ENCODE peak calls at places on chromosomes 12 and 14, in eight cellular contexts. One of them, this sample, is unnamed.

GRCh38 chr12:77830502-77830901 is at the start of gene NAV3:
- DNase-seq in adrenal gland: no peak
- DNase-seq in transverse colon: no peak
- DNase-seq in H4: no peak
- DNase-seq in GM12865: no peak
- DNase-seq in EH: no peak
- DNase-seq in retina: no peak
- DNase-seq in stimulated activated effector memory CD8-positive, alpha-beta T cell treated with anti-CD3 and anti-CD28 coated beads, Interleukin-12 subunit alpha, Interleukin-12 subunit beta, amount 100 ng/mL, for 72 hours: no peak
- DNase-seq in this sample: peak; percentile 15

GRCh38 chr12:53613821-53614220 is 12.4 kb downstream of the ATF7 start:
- DNase-seq in adrenal gland: no peak
- DNase-seq in transverse colon: no peak
- DNase-seq in H4: no peak
- DNase-seq in GM12865: no peak
- DNase-seq in EH: peak; percentile 19
- DNase-seq in retina: no peak
- DNase-seq in stimulated activated effector memory CD8-positive, alpha-beta T cell treated with anti-CD3 and anti-CD28 coated beads, Interleukin-12 subunit alpha, Interleukin-12 subunit beta, amount 100 ng/mL, for 72 hours: no peak
- DNase-seq in this sample: peak; percentile 70

GRCh38 chr12:89349814-89350213 is 2.5 kb downstream of the DUSP6 start:
- DNase-seq in adrenal gland: peak; percentile 44
- DNase-seq in transverse colon: peak; percentile 36
- DNase-seq in H4: peak; percentile 16
- DNase-seq in GM12865: no peak
- DNase-seq in EH: peak; percentile 79
- DNase-seq in retina: peak; percentile 51
- DNase-seq in stimulated activated effector memory CD8-positive, alpha-beta T cell treated with anti-CD3 and anti-CD28 coated beads, Interleukin-12 subunit alpha, Interleukin-12 subunit beta, amount 100 ng/mL, for 72 hours: no peak
- DNase-seq in this sample: peak; percentile 74

GRCh38 chr12:12954361-12954760 is 2.4 kb upstream of the GPRC5D start:
- DNase-seq in adrenal gland: no peak
- DNase-seq in transverse colon: no peak
- DNase-seq in H4: no peak
- DNase-seq in GM12865: no peak
- DNase-seq in EH: peak; percentile 36
- DNase-seq in retina: no peak
- DNase-seq in stimulated activated effector memory CD8-positive, alpha-beta T cell treated with anti-CD3 and anti-CD28 coated beads, Interleukin-12 subunit alpha, Interleukin-12 subunit beta, amount 100 ng/mL, for 72 hours: no peak
- DNase-seq in this sample: peak; percentile 46

GRCh38 chr14:104806625-104807465 is 5.9 kb downstream of the ZBTB42 start:
- DNase-seq in adrenal gland: no peak
- DNase-seq in transverse colon: no peak
- DNase-seq in H4: no peak
- DNase-seq in GM12865: no peak
- DNase-seq in EH: no peak
- DNase-seq in retina: no peak
- DNase-seq in stimulated activated effector memory CD8-positive, alpha-beta T cell treated with anti-CD3 and anti-CD28 coated beads, Interleukin-12 subunit alpha, Interleukin-12 subunit beta, amount 100 ng/mL, for 72 hours: no peak
- DNase-seq in this sample: no peak

GRCh38 chr14:23123419-23123818 is 4.4 kb upstream of the CEBPE start:
- DNase-seq in adrenal gland: peak; percentile 91
- DNase-seq in transverse colon: peak; percentile 90
- DNase-seq in H4: peak; percentile 55
- DNase-seq in GM12865: no peak
- DNase-seq in EH: peak; percentile 21
- DNase-seq in retina: no peak
- DNase-seq in stimulated activated effector memory CD8-positive, alpha-beta T cell treated with anti-CD3 and anti-CD28 coated beads, Interleukin-12 subunit alpha, Interleukin-12 subunit beta, amount 100 ng/mL, for 72 hours: no peak
- DNase-seq in this sample: no peak

GRCh38 chr12:65602579-65603295 is 221.5 kb upstream of the HMGA2 start:
- DNase-seq in adrenal gland: peak; percentile 78
- DNase-seq in transverse colon: peak; percentile 80
- DNase-seq in H4: peak; percentile 92
- DNase-seq in GM12865: peak; percentile 68
- DNase-seq in EH: peak; percentile 94
- DNase-seq in retina: peak; percentile 54
- DNase-seq in stimulated activated effector memory CD8-positive, alpha-beta T cell treated with anti-CD3 and anti-CD28 coated beads, Interleukin-12 subunit alpha, Interleukin-12 subunit beta, amount 100 ng/mL, for 72 hours: peak; percentile 49
- DNase-seq in this sample: peak; percentile 97

GRCh38 chr12:50952510-50952909 is at the start of gene HIGD1C:
- DNase-seq in adrenal gland: no peak
- DNase-seq in transverse colon: no peak
- DNase-seq in H4: no peak
- DNase-seq in GM12865: no peak
- DNase-seq in EH: no peak
- DNase-seq in retina: no peak
- DNase-seq in stimulated activated effector memory CD8-positive, alpha-beta T cell treated with anti-CD3 and anti-CD28 coated beads, Interleukin-12 subunit alpha, Interleukin-12 subunit beta, amount 100 ng/mL, for 72 hours: no peak
- DNase-seq in this sample: no peak

GRCh38 chr12:79659961-79660431 is 30.8 kb downstream of the PAWR start:
- DNase-seq in adrenal gland: no peak
- DNase-seq in transverse colon: no peak
- DNase-seq in H4: no peak
- DNase-seq in GM12865: no peak
- DNase-seq in EH: peak; percentile 54
- DNase-seq in retina: no peak
- DNase-seq in stimulated activated effector memory CD8-positive, alpha-beta T cell treated with anti-CD3 and anti-CD28 coated beads, Interleukin-12 subunit alpha, Interleukin-12 subunit beta, amount 100 ng/mL, for 72 hours: no peak
- DNase-seq in this sample: peak; percentile 20

GRCh38 chr14:100192672-100193416 is 33.4 kb upstream of the DEGS2 start:
- DNase-seq in adrenal gland: peak; percentile 100
- DNase-seq in transverse colon: peak; percentile 100
- DNase-seq in H4: peak; percentile 98
- DNase-seq in GM12865: peak; percentile 99
- DNase-seq in EH: peak; percentile 98
- DNase-seq in retina: peak; percentile 99
- DNase-seq in stimulated activated effector memory CD8-positive, alpha-beta T cell treated with anti-CD3 and anti-CD28 coated beads, Interleukin-12 subunit alpha, Interleukin-12 subunit beta, amount 100 ng/mL, for 72 hours: peak; percentile 100
- DNase-seq in this sample: peak; percentile 99

GRCh38 chr14:30191639-30192279 is 264.1 kb upstream of the PRKD1 start:
- DNase-seq in adrenal gland: no peak
- DNase-seq in transverse colon: no peak
- DNase-seq in H4: no peak
- DNase-seq in GM12865: no peak
- DNase-seq in EH: peak; percentile 62
- DNase-seq in retina: no peak
- DNase-seq in stimulated activated effector memory CD8-positive, alpha-beta T cell treated with anti-CD3 and anti-CD28 coated beads, Interleukin-12 subunit alpha, Interleukin-12 subunit beta, amount 100 ng/mL, for 72 hours: no peak
- DNase-seq in this sample: peak; percentile 46

GRCh38 chr12:53456654-53457366 is 4.9 kb downstream of the PCBP2 start:
- DNase-seq in adrenal gland: no peak
- DNase-seq in transverse colon: no peak
- DNase-seq in H4: no peak
- DNase-seq in GM12865: no peak
- DNase-seq in EH: no peak
- DNase-seq in retina: no peak
- DNase-seq in stimulated activated effector memory CD8-positive, alpha-beta T cell treated with anti-CD3 and anti-CD28 coated beads, Interleukin-12 subunit alpha, Interleukin-12 subunit beta, amount 100 ng/mL, for 72 hours: no peak
- DNase-seq in this sample: no peak

GRCh38 chr12:3357950-3358525 is 133.0 kb upstream of the PRMT8 start:
- DNase-seq in adrenal gland: no peak
- DNase-seq in transverse colon: no peak
- DNase-seq in H4: no peak
- DNase-seq in GM12865: peak; percentile 9
- DNase-seq in EH: no peak
- DNase-seq in retina: no peak
- DNase-seq in stimulated activated effector memory CD8-positive, alpha-beta T cell treated with anti-CD3 and anti-CD28 coated beads, Interleukin-12 subunit alpha, Interleukin-12 subunit beta, amount 100 ng/mL, for 72 hours: no peak
- DNase-seq in this sample: no peak

GRCh38 chr14:81384900-81385299 is 15.2 kb downstream of the STON2 start:
- DNase-seq in adrenal gland: no peak
- DNase-seq in transverse colon: no peak
- DNase-seq in H4: peak; percentile 21
- DNase-seq in GM12865: no peak
- DNase-seq in EH: no peak
- DNase-seq in retina: peak; percentile 85
- DNase-seq in stimulated activated effector memory CD8-positive, alpha-beta T cell treated with anti-CD3 and anti-CD28 coated beads, Interleukin-12 subunit alpha, Interleukin-12 subunit beta, amount 100 ng/mL, for 72 hours: no peak
- DNase-seq in this sample: peak; percentile 20

GRCh38 chr14:103737432-103738045 is 21.9 kb downstream of the ZFYVE21 start:
- DNase-seq in adrenal gland: no peak
- DNase-seq in transverse colon: no peak
- DNase-seq in H4: no peak
- DNase-seq in GM12865: no peak
- DNase-seq in EH: peak; percentile 15
- DNase-seq in retina: no peak
- DNase-seq in stimulated activated effector memory CD8-positive, alpha-beta T cell treated with anti-CD3 and anti-CD28 coated beads, Interleukin-12 subunit alpha, Interleukin-12 subunit beta, amount 100 ng/mL, for 72 hours: no peak
- DNase-seq in this sample: no peak